ENCODE peak calls at places on chromosome 6, in eight cellular contexts. One of them, this sample, is unnamed.

GRCh38 chr6:26550250-26550993 is 12.3 kb downstream of the HMGN4 start:
- DNase-seq in Peyer's patch: peak
- DNase-seq in uterus: no peak
- DNase-seq in aorta: peak
- DNase-seq in tibial artery: no peak
- DNase-seq in psoas muscle: peak
- DNase-seq in esophagus muscularis mucosa: no peak
- DNase-seq in adrenal gland: no peak
- DNase-seq in this sample: peak

GRCh38 chr6:41813956-41814355 is 26.5 kb downstream of the TOMM6 start:
- DNase-seq in tibial artery: no peak
- DNase-seq in adrenal gland: no peak
- DNase-seq in psoas muscle: no peak
- DNase-seq in aorta: no peak
- DNase-seq in esophagus muscularis mucosa: no peak
- DNase-seq in Peyer's patch: no peak
- DNase-seq in uterus: no peak
- DNase-seq in this sample: no peak

GRCh38 chr6:158661156-158661555 is 11.3 kb downstream of the SYTL3 start:
- DNase-seq in tibial artery: no peak
- DNase-seq in psoas muscle: no peak
- DNase-seq in adrenal gland: no peak
- DNase-seq in uterus: no peak
- DNase-seq in esophagus muscularis mucosa: no peak
- DNase-seq in Peyer's patch: no peak
- DNase-seq in aorta: no peak
- DNase-seq in this sample: no peak

GRCh38 chr6:148635070-148635743 is 111.6 kb upstream of the UST start:
- DNase-seq in tibial artery: no peak
- DNase-seq in uterus: no peak
- DNase-seq in Peyer's patch: no peak
- DNase-seq in esophagus muscularis mucosa: no peak
- DNase-seq in aorta: no peak
- DNase-seq in psoas muscle: no peak
- DNase-seq in adrenal gland: no peak
- DNase-seq in this sample: no peak

GRCh38 chr6:157460182-157460999 is 79.4 kb downstream of the ZDHHC14 start:
- DNase-seq in esophagus muscularis mucosa: peak
- DNase-seq in aorta: no peak
- DNase-seq in tibial artery: no peak
- DNase-seq in Peyer's patch: no peak
- DNase-seq in psoas muscle: no peak
- DNase-seq in adrenal gland: no peak
- DNase-seq in uterus: no peak
- DNase-seq in this sample: no peak

GRCh38 chr6:33160728-33161323 is 31.4 kb downstream of the COL11A2 start:
- DNase-seq in adrenal gland: peak
- DNase-seq in Peyer's patch: no peak
- DNase-seq in aorta: no peak
- DNase-seq in esophagus muscularis mucosa: no peak
- DNase-seq in tibial artery: peak
- DNase-seq in uterus: no peak
- DNase-seq in psoas muscle: no peak
- DNase-seq in this sample: peak

GRCh38 chr6:64996301-64996700 is 710.7 kb downstream of the EYS start:
- DNase-seq in aorta: no peak
- DNase-seq in tibial artery: no peak
- DNase-seq in Peyer's patch: no peak
- DNase-seq in uterus: no peak
- DNase-seq in adrenal gland: no peak
- DNase-seq in esophagus muscularis mucosa: no peak
- DNase-seq in psoas muscle: no peak
- DNase-seq in this sample: no peak

GRCh38 chr6:156993713-156994112 is 216.5 kb downstream of the ARID1B start:
- DNase-seq in tibial artery: no peak
- DNase-seq in Peyer's patch: no peak
- DNase-seq in esophagus muscularis mucosa: no peak
- DNase-seq in adrenal gland: no peak
- DNase-seq in psoas muscle: no peak
- DNase-seq in uterus: no peak
- DNase-seq in aorta: no peak
- DNase-seq in this sample: no peak

GRCh38 chr6:36373368-36374009 is 14.0 kb downstream of the ETV7 start:
- DNase-seq in Peyer's patch: no peak
- DNase-seq in psoas muscle: no peak
- DNase-seq in aorta: peak
- DNase-seq in uterus: no peak
- DNase-seq in adrenal gland: no peak
- DNase-seq in esophagus muscularis mucosa: no peak
- DNase-seq in tibial artery: no peak
- DNase-seq in this sample: no peak

GRCh38 chr6:87879144-87879861 is 168.3 kb upstream of the SPACA1 start:
- DNase-seq in uterus: no peak
- DNase-seq in esophagus muscularis mucosa: no peak
- DNase-seq in tibial artery: no peak
- DNase-seq in aorta: no peak
- DNase-seq in Peyer's patch: peak
- DNase-seq in adrenal gland: no peak
- DNase-seq in psoas muscle: no peak
- DNase-seq in this sample: no peak

GRCh38 chr6:402901-403658 is 11.5 kb downstream of the IRF4 start:
- DNase-seq in Peyer's patch: no peak
- DNase-seq in uterus: no peak
- DNase-seq in adrenal gland: no peak
- DNase-seq in tibial artery: no peak
- DNase-seq in psoas muscle: no peak
- DNase-seq in aorta: no peak
- DNase-seq in esophagus muscularis mucosa: no peak
- DNase-seq in this sample: no peak

GRCh38 chr6:34172961-34173775 is 27.3 kb upstream of the GRM4 start:
- DNase-seq in tibial artery: no peak
- DNase-seq in adrenal gland: no peak
- DNase-seq in Peyer's patch: peak
- DNase-seq in aorta: peak
- DNase-seq in esophagus muscularis mucosa: no peak
- DNase-seq in psoas muscle: no peak
- DNase-seq in uterus: no peak
- DNase-seq in this sample: peak

GRCh38 chr6:119626884-119627619 is 277.5 kb upstream of the MAN1A1 start:
- DNase-seq in adrenal gland: no peak
- DNase-seq in Peyer's patch: no peak
- DNase-seq in esophagus muscularis mucosa: no peak
- DNase-seq in psoas muscle: no peak
- DNase-seq in uterus: no peak
- DNase-seq in aorta: no peak
- DNase-seq in tibial artery: no peak
- DNase-seq in this sample: no peak

GRCh38 chr6:26165261-26165790 is 78.1 kb downstream of the HFE start:
- DNase-seq in Peyer's patch: no peak
- DNase-seq in adrenal gland: no peak
- DNase-seq in uterus: no peak
- DNase-seq in psoas muscle: no peak
- DNase-seq in tibial artery: no peak
- DNase-seq in esophagus muscularis mucosa: no peak
- DNase-seq in aorta: no peak
- DNase-seq in this sample: no peak

DNA sequence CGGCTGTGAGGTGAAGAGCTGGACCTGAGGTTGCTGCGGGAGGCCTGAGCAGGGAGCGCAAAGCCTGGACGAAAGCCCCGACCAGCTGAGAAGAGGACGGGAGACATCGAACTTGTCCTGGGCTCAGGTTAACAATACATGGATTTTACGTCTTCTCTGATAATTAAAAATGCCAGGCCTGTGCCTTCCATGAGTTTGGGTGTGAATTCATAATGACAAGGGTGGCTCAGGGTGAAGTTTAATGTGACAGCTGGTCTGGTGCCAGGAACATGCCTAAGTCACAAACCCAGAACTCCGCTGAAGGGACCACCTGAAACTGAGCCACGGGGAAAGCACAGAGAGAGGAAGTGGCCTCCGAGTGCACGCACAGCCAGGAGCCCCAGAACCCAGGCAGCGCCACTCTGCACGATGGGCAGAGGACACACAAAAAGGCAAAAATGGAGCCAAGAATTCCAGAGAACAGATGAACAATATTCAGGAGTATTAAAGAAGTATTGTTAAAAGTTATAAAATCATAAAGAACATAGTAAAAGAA is 150.1 kb upstream of the RPS6KA2 start:
- DNase-seq in esophagus muscularis mucosa: no peak
- DNase-seq in tibial artery: no peak
- DNase-seq in aorta: peak
- DNase-seq in uterus: no peak
- DNase-seq in adrenal gland: no peak
- DNase-seq in psoas muscle: no peak
- DNase-seq in Peyer's patch: no peak
- DNase-seq in this sample: no peak
- H3K27ac ChIP-seq in esophagus muscularis mucosa: no peak
- H3K27ac ChIP-seq in tibial artery: no peak
- H3K27ac ChIP-seq in aorta: no peak
- H3K27ac ChIP-seq in uterus: no peak
- H3K27ac ChIP-seq in adrenal gland: no peak
- H3K27ac ChIP-seq in psoas muscle: no peak
- H3K27ac ChIP-seq in Peyer's patch: no peak
- H3K27ac ChIP-seq in this sample: no peak

GRCh38 chr6:68709882-68710281 is 74.8 kb downstream of the ADGRB3 start:
- DNase-seq in esophagus muscularis mucosa: no peak
- DNase-seq in psoas muscle: no peak
- DNase-seq in aorta: no peak
- DNase-seq in tibial artery: no peak
- DNase-seq in uterus: no peak
- DNase-seq in Peyer's patch: no peak
- DNase-seq in adrenal gland: no peak
- DNase-seq in this sample: no peak
- H3K27ac ChIP-seq in esophagus muscularis mucosa: no peak
- H3K27ac ChIP-seq in psoas muscle: no peak
- H3K27ac ChIP-seq in aorta: no peak
- H3K27ac ChIP-seq in tibial artery: no peak
- H3K27ac ChIP-seq in uterus: no peak
- H3K27ac ChIP-seq in Peyer's patch: no peak
- H3K27ac ChIP-seq in adrenal gland: no peak
- H3K27ac ChIP-seq in this sample: no peak

DNA sequence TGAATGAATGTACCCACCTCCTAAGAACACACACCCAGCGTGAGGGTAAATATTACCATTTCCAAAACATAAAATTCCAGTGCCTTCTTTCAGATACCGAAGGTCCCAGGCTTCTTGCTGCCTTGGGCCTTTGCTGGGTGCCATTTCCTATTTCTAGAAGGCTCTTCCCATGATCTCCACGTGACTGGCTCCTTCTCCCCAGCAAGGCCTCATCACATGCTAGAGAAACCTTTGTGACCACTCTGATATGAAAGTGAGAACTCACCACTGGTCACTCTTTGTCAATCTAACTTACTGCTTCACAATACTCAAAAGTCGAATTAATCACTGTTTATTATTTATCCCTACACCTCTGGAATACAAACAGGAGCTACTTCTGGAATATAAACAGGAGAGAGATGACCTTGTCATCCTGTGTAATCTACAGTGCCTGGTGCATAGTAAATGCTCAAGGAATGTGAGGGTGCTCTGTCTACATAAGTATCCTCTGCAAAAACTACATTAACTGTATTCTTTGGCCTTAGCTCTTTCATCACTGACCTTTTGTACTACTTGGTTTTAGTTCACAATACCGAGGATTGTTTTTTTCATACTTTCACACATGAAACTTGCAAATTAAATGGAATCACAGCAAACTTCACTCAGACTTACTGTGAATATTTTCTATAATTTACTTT is 1.6 kb downstream of the STX7 start:
- DNase-seq in Peyer's patch: peak
- DNase-seq in esophagus muscularis mucosa: no peak
- DNase-seq in uterus: no peak
- DNase-seq in aorta: no peak
- DNase-seq in psoas muscle: no peak
- DNase-seq in tibial artery: peak
- DNase-seq in adrenal gland: no peak
- DNase-seq in this sample: no peak
- H3K27ac ChIP-seq in Peyer's patch: peak
- H3K27ac ChIP-seq in esophagus muscularis mucosa: peak
- H3K27ac ChIP-seq in uterus: no peak
- H3K27ac ChIP-seq in aorta: no peak
- H3K27ac ChIP-seq in psoas muscle: peak
- H3K27ac ChIP-seq in tibial artery: peak
- H3K27ac ChIP-seq in adrenal gland: no peak
- H3K27ac ChIP-seq in this sample: peak

GRCh38 chr6:73521351-73522254 is 771 bp upstream of the EEF1A1 start:
- DNase-seq in psoas muscle: peak
- DNase-seq in tibial artery: peak
- DNase-seq in esophagus muscularis mucosa: no peak
- DNase-seq in aorta: peak
- DNase-seq in adrenal gland: no peak
- DNase-seq in Peyer's patch: peak
- DNase-seq in uterus: peak
- DNase-seq in this sample: peak

GRCh38 chr6:73525546-73526330 is 4.9 kb upstream of the EEF1A1 start:
- DNase-seq in adrenal gland: no peak
- DNase-seq in uterus: no peak
- DNase-seq in tibial artery: no peak
- DNase-seq in psoas muscle: no peak
- DNase-seq in Peyer's patch: no peak
- DNase-seq in aorta: no peak
- DNase-seq in esophagus muscularis mucosa: no peak
- DNase-seq in this sample: no peak

GRCh38 chr6:73519943-73520687 is 717 bp downstream of the EEF1A1 start:
- DNase-seq in adrenal gland: peak
- DNase-seq in aorta: peak
- DNase-seq in psoas muscle: peak
- DNase-seq in uterus: peak
- DNase-seq in esophagus muscularis mucosa: no peak
- DNase-seq in tibial artery: peak
- DNase-seq in Peyer's patch: peak
- DNase-seq in this sample: peak

GRCh38 chr6:73520688-73521350 is at the start of gene EEF1A1:
- DNase-seq in tibial artery: peak
- DNase-seq in aorta: peak
- DNase-seq in adrenal gland: peak
- DNase-seq in esophagus muscularis mucosa: peak
- DNase-seq in uterus: peak
- DNase-seq in psoas muscle: peak
- DNase-seq in Peyer's patch: peak
- DNase-seq in this sample: peak

DNA sequence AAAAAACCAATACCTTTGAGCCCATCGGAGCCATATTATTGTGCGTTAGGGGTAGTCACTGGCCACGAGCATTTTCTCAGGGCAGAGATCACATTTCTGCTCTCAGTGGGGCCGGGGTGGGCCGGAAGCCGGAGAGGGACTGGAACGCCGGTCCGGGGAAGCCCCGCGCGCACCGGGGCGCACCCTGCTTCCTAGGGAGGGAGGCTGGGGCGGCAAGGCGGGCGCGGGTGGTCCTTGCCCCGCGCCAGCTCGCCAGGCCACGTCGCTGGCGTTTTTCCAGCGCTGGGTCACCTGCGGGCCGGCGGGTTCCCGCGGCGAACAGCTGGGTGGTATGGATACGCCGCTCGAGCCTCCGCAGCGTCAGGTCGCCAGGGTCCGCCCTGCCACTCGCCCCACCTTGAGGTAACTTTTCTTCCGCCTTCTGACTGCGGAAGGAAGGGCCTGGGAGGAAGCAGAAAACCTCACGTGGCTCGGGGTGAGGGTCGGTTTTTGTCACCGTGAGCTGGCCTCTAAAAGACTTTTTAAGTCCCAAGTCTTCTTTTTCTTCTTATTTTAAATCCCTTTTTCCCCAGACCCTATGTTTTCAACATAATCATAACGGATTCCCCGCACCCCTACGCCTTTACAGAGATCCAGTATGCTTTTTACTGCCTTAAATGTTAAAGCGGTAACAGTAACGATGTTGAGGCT is 2.7 kb upstream of the EEF1A1 start:
- DNase-seq in uterus: peak
- DNase-seq in tibial artery: peak
- DNase-seq in esophagus muscularis mucosa: no peak
- DNase-seq in adrenal gland: peak
- DNase-seq in aorta: peak
- DNase-seq in psoas muscle: peak
- DNase-seq in Peyer's patch: peak
- DNase-seq in this sample: peak
- H3K27ac ChIP-seq in uterus: peak
- H3K27ac ChIP-seq in tibial artery: peak
- H3K27ac ChIP-seq in esophagus muscularis mucosa: peak
- H3K27ac ChIP-seq in adrenal gland: peak
- H3K27ac ChIP-seq in aorta: no peak
- H3K27ac ChIP-seq in psoas muscle: peak
- H3K27ac ChIP-seq in Peyer's patch: peak
- H3K27ac ChIP-seq in this sample: peak

This sample was measured in upper lobe of right lung.